ENCODE peak calls at places on chromosomes 3 and 15, in six cellular contexts. E is IMR-90; R is pancreas; B is adipocyte; C is CD4-positive, alpha-beta T cell; N is CD4-positive, CD25-positive, alpha-beta regulatory T cell. O is an unnamed sample.

GRCh38 chr3:128275316-128276150 is 122.3 kb downstream of the EEFSEC start:
- DNase-seq in E (peak; percentile 4), R (no peak), B (no peak), C (no peak), N (no peak), O (no peak)

GRCh38 chr3:45064512-45065372 is 38.6 kb downstream of the CLEC3B start:
- DNase-seq in E (peak; percentile 94), R (no peak), B (no peak), C (peak; percentile 22), N (peak; percentile 90), O (peak; percentile 9)

GRCh38 chr3:13401149-13401548 is 19.0 kb downstream of the NUP210 start:
- DNase-seq in E (no peak), R (no peak), B (no peak), C (no peak), N (no peak), O (no peak)

GRCh38 chr3:13884851-13885703 is 5.2 kb upstream of the WNT7A start:
- DNase-seq in E (no peak), R (peak; percentile 75), B (no peak), C (peak; percentile 73), N (peak; percentile 73), O (no peak)

GRCh38 chr3:85387913-85388510 is 429.2 kb downstream of the CADM2 start:
- DNase-seq in E (no peak), R (no peak), B (no peak), C (no peak), N (no peak), O (no peak)

GRCh38 chr15:77514635-77515421 is 94.1 kb downstream of the HMG20A start:
- DNase-seq in E (no peak), R (no peak), B (no peak), C (no peak), N (no peak), O (no peak)

GRCh38 chr3:53705774-53706173 is 140.4 kb downstream of the CHDH start:
- DNase-seq in E (no peak), R (no peak), B (no peak), C (no peak), N (peak; percentile 12), O (no peak)

GRCh38 chr3:17964113-17964512 is 221.7 kb upstream of the TBC1D5 start:
- DNase-seq in E (no peak), R (no peak), B (no peak), C (no peak), N (peak; percentile 5), O (no peak)

GRCh38 chr15:95368211-95368610 is 962.3 kb upstream of the NR2F2 start:
- DNase-seq in E (no peak), R (no peak), B (no peak), C (no peak), N (no peak), O (peak; percentile 21)
- H3K9me3 ChIP-seq in E (no peaks in the 10 kb centered on the region), R (no peaks in the 10 kb centered on the region), B (no peaks in the 10 kb centered on the region), C (no peaks in the 10 kb centered on the region), N (no peaks in the 10 kb centered on the region), O (peaks cover 1% of the 10 kb centered on the region)

GRCh38 chr3:172317984-172318383 is 130.3 kb downstream of the GHSR start:
- DNase-seq in E (peak; percentile 96), R (no peak), B (peak; percentile 86), C (no peak), N (no peak), O (peak; percentile 44)

GRCh38 chr3:172319653-172320052 is 128.6 kb downstream of the GHSR start:
- DNase-seq in E (no peak), R (no peak), B (no peak), C (no peak), N (no peak), O (no peak)

GRCh38 chr3:172316758-172317157 is 131.5 kb downstream of the GHSR start:
- DNase-seq in E (no peak), R (no peak), B (no peak), C (no peak), N (no peak), O (no peak)

GRCh38 chr3:172315401-172316091 is 132.7 kb downstream of the GHSR start:
- DNase-seq in E (peak; percentile 85), R (no peak), B (peak; percentile 39), C (no peak), N (peak; percentile 56), O (peak; percentile 48)

GRCh38 chr3:172317481-172317880 is 130.8 kb downstream of the GHSR start:
- DNase-seq in E (no peak), R (no peak), B (no peak), C (no peak), N (no peak), O (no peak)
- H3K9me3 ChIP-seq in E (no peaks in the 10 kb centered on the region), R (no peaks in the 10 kb centered on the region), B (no peaks in the 10 kb centered on the region), C (no peaks in the 10 kb centered on the region), N (no peaks in the 10 kb centered on the region), O (no peaks in the 10 kb centered on the region)

GRCh38 chr15:82066455-82066854 is 20.6 kb upstream of the MEX3B start:
- DNase-seq in E (no peak), R (no peak), B (no peak), C (no peak), N (no peak), O (no peak)
- H3K9me3 ChIP-seq in E (no peaks in the 10 kb centered on the region), R (no peaks in the 10 kb centered on the region), B (no peaks in the 10 kb centered on the region), C (no peaks in the 10 kb centered on the region), N (no peaks in the 10 kb centered on the region), O (peaks cover 2% of the 10 kb centered on the region)

GRCh38 chr3:170002231-170002630 is 35.6 kb upstream of the GPR160 start:
- DNase-seq in E (no peak), R (no peak), B (no peak), C (no peak), N (no peak), O (no peak)
- H3K9me3 ChIP-seq in E (no peaks in the 10 kb centered on the region), R (no peaks in the 10 kb centered on the region), B (no peaks in the 10 kb centered on the region), C (no peaks in the 10 kb centered on the region), N (no peaks in the 10 kb centered on the region), O (no peaks in the 10 kb centered on the region)

GRCh38 chr15:46685681-46686080 is 1031.6 kb upstream of the SEMA6D start:
- DNase-seq in E (no peak), R (no peak), B (no peak), C (no peak), N (no peak), O (no peak)
- H3K9me3 ChIP-seq in E (no peaks in the 10 kb centered on the region), R (no peaks in the 10 kb centered on the region), B (peaks cover 3% of the 10 kb centered on the region), C (no peaks in the 10 kb centered on the region), N (no peaks in the 10 kb centered on the region), O (no peaks in the 10 kb centered on the region)

GRCh38 chr15:25235391-25235790 is 203.4 kb downstream of the UBE3A start:
- DNase-seq in E (no peak), R (no peak), B (no peak), C (no peak), N (no peak), O (no peak)
- H3K9me3 ChIP-seq in E (peaks cover 72% of the 10 kb centered on the region), R (no peaks in the 10 kb centered on the region), B (no peaks in the 10 kb centered on the region), C (no peaks in the 10 kb centered on the region), N (no peaks in the 10 kb centered on the region), O (no peaks in the 10 kb centered on the region)

GRCh38 chr3:197573048-197573767 is 17.4 kb upstream of the BDH1 start:
- DNase-seq in E (no peak), R (no peak), B (no peak), C (no peak), N (no peak), O (no peak)

GRCh38 chr3:197564097-197564843 is 8.5 kb upstream of the BDH1 start:
- DNase-seq in E (no peak), R (no peak), B (no peak), C (no peak), N (peak; percentile 10), O (no peak)

GRCh38 chr3:197562398-197563251 is 6.9 kb upstream of the BDH1 start:
- DNase-seq in E (no peak), R (no peak), B (no peak), C (no peak), N (no peak), O (no peak)

GRCh38 chr3:197567900-197568685 is 12.3 kb upstream of the BDH1 start:
- DNase-seq in E (no peak), R (no peak), B (no peak), C (no peak), N (no peak), O (no peak)
- H3K9me3 ChIP-seq in E (peaks cover 3% of the 10 kb centered on the region), R (no peaks in the 10 kb centered on the region), B (peaks cover 29% of the 10 kb centered on the region), C (no peaks in the 10 kb centered on the region), N (peaks cover 14% of the 10 kb centered on the region), O (peaks cover 21% of the 10 kb centered on the region)

O was measured in MG63.